ENCODE peak calls at places on chromosomes 4 and X, in four cellular contexts. K is transverse colon; U is naive thymus-derived CD8-positive, alpha-beta T cell; B is type B pancreatic cell. P is an unnamed sample.

GRCh38 chrX:119541188-119541587 is 24.0 kb downstream of the STEEP1 start:
- DNase-seq in K (no peak), B (no peak), U (no peak), P (no peak)

GRCh38 chr4:168662297-168662985 is 165.6 kb downstream of the PALLD start:
- DNase-seq in B (no peak), K (no peak), U (no peak), P (no peak)

GRCh38 chrX:136779346-136779781 is 1.4 kb downstream of the ARHGEF6 start:
- DNase-seq in U (no peak), K (no peak), B (no peak), P (peak)

GRCh38 chr4:88027611-88028608 is 20.5 kb downstream of the PKD2 start:
- DNase-seq in B (no peak), U (no peak), K (no peak), P (no peak)

GRCh38 chr4:44319129-44319528 is 129.5 kb downstream of the KCTD8 start:
- DNase-seq in U (no peak), K (no peak), B (no peak), P (no peak)

GRCh38 chr4:119765951-119766350 is 137.3 kb upstream of the PDE5A start:
- DNase-seq in B (no peak), K (no peak), U (no peak), P (no peak)

GRCh38 chr4:101787917-101788316 is 2.6 kb upstream of the BANK1 start:
- DNase-seq in U (no peak), K (no peak), B (no peak), P (no peak)

GRCh38 chr4:3010998-3011397 is 47.6 kb downstream of the GRK4 start:
- DNase-seq in B (no peak), U (no peak), K (no peak), P (no peak)

P was measured in CD4-positive, alpha-beta memory T cell.